ENCODE peak calls at places on chromosomes 6 and 20, in five cellular contexts. One of them, this sample, is unnamed.

GRCh38 chr20:31712564-31713311 is 9.9 kb downstream of the BCL2L1 start:
- DNase-seq in BE2C: no peak
- DNase-seq in GM03348: peak; percentile 81
- DNase-seq in stimulated activated CD4-positive, alpha-beta T cell treated with anti-CD3 and anti-CD28 coated beads, TNF-alpha, amount 100 ng/mL, for 24 hours: no peak
- DNase-seq in brain microvascular endothelial cell: peak; percentile 63
- DNase-seq in this sample: peak; percentile 95

GRCh38 chr6:74873911-74874310 is 331.9 kb downstream of the COL12A1 start:
- DNase-seq in BE2C: no peak
- DNase-seq in GM03348: peak; percentile 20
- DNase-seq in stimulated activated CD4-positive, alpha-beta T cell treated with anti-CD3 and anti-CD28 coated beads, TNF-alpha, amount 100 ng/mL, for 24 hours: no peak
- DNase-seq in brain microvascular endothelial cell: no peak
- DNase-seq in this sample: no peak

GRCh38 chr6:148455674-148456559 is 113.3 kb downstream of the SASH1 start:
- DNase-seq in BE2C: no peak
- DNase-seq in GM03348: no peak
- DNase-seq in stimulated activated CD4-positive, alpha-beta T cell treated with anti-CD3 and anti-CD28 coated beads, TNF-alpha, amount 100 ng/mL, for 24 hours: no peak
- DNase-seq in brain microvascular endothelial cell: no peak
- DNase-seq in this sample: no peak

GRCh38 chr6:100269189-100269588 is 195.5 kb downstream of the SIM1 start:
- DNase-seq in BE2C: no peak
- DNase-seq in GM03348: peak; percentile 62
- DNase-seq in stimulated activated CD4-positive, alpha-beta T cell treated with anti-CD3 and anti-CD28 coated beads, TNF-alpha, amount 100 ng/mL, for 24 hours: no peak
- DNase-seq in brain microvascular endothelial cell: peak; percentile 46
- DNase-seq in this sample: no peak

GRCh38 chr20:32017711-32018251 is 7.5 kb downstream of the CCM2L start:
- DNase-seq in BE2C: peak; percentile 30
- DNase-seq in GM03348: no peak
- DNase-seq in stimulated activated CD4-positive, alpha-beta T cell treated with anti-CD3 and anti-CD28 coated beads, TNF-alpha, amount 100 ng/mL, for 24 hours: no peak
- DNase-seq in brain microvascular endothelial cell: no peak
- DNase-seq in this sample: peak; percentile 69

GRCh38 chr6:157227202-157228166 is 95.8 kb downstream of the TMEM242 start:
- DNase-seq in BE2C: no peak
- DNase-seq in GM03348: peak; percentile 50
- DNase-seq in stimulated activated CD4-positive, alpha-beta T cell treated with anti-CD3 and anti-CD28 coated beads, TNF-alpha, amount 100 ng/mL, for 24 hours: no peak
- DNase-seq in brain microvascular endothelial cell: peak; percentile 7
- DNase-seq in this sample: no peak

GRCh38 chr20:49270177-49270576 is 7.7 kb downstream of the ZNFX1 start:
- DNase-seq in BE2C: no peak
- DNase-seq in GM03348: peak; percentile 79
- DNase-seq in stimulated activated CD4-positive, alpha-beta T cell treated with anti-CD3 and anti-CD28 coated beads, TNF-alpha, amount 100 ng/mL, for 24 hours: no peak
- DNase-seq in brain microvascular endothelial cell: no peak
- DNase-seq in this sample: no peak

GRCh38 chr20:62860924-62861691 is 514 bp downstream of the TCFL5 start:
- DNase-seq in BE2C: no peak
- DNase-seq in GM03348: peak; percentile 65
- DNase-seq in stimulated activated CD4-positive, alpha-beta T cell treated with anti-CD3 and anti-CD28 coated beads, TNF-alpha, amount 100 ng/mL, for 24 hours: no peak
- DNase-seq in brain microvascular endothelial cell: no peak
- DNase-seq in this sample: no peak

GRCh38 chr6:87172292-87172691 is 16.9 kb downstream of the ZNF292 start:
- DNase-seq in BE2C: no peak
- DNase-seq in GM03348: no peak
- DNase-seq in stimulated activated CD4-positive, alpha-beta T cell treated with anti-CD3 and anti-CD28 coated beads, TNF-alpha, amount 100 ng/mL, for 24 hours: no peak
- DNase-seq in brain microvascular endothelial cell: no peak
- DNase-seq in this sample: no peak

GRCh38 chr6:37279366-37280134 is 21.6 kb upstream of the TMEM217 start:
- DNase-seq in BE2C: no peak
- DNase-seq in GM03348: peak; percentile 66
- DNase-seq in stimulated activated CD4-positive, alpha-beta T cell treated with anti-CD3 and anti-CD28 coated beads, TNF-alpha, amount 100 ng/mL, for 24 hours: no peak
- DNase-seq in brain microvascular endothelial cell: no peak
- DNase-seq in this sample: no peak

GRCh38 chr6:19662911-19663310 is 174.3 kb upstream of the ID4 start:
- DNase-seq in BE2C: no peak
- DNase-seq in GM03348: no peak
- DNase-seq in stimulated activated CD4-positive, alpha-beta T cell treated with anti-CD3 and anti-CD28 coated beads, TNF-alpha, amount 100 ng/mL, for 24 hours: no peak
- DNase-seq in brain microvascular endothelial cell: no peak
- DNase-seq in this sample: no peak

GRCh38 chr6:95670011-95670463 is 92.7 kb downstream of the MANEA start:
- DNase-seq in BE2C: peak; percentile 5
- DNase-seq in GM03348: no peak
- DNase-seq in stimulated activated CD4-positive, alpha-beta T cell treated with anti-CD3 and anti-CD28 coated beads, TNF-alpha, amount 100 ng/mL, for 24 hours: no peak
- DNase-seq in brain microvascular endothelial cell: no peak
- DNase-seq in this sample: no peak

GRCh38 chr6:106918128-106918527 is 56.4 kb downstream of the CD24 start:
- DNase-seq in BE2C: no peak
- DNase-seq in GM03348: no peak
- DNase-seq in stimulated activated CD4-positive, alpha-beta T cell treated with anti-CD3 and anti-CD28 coated beads, TNF-alpha, amount 100 ng/mL, for 24 hours: no peak
- DNase-seq in brain microvascular endothelial cell: no peak
- DNase-seq in this sample: no peak

GRCh38 chr6:100810015-100810414 is 71.1 kb downstream of the ASCC3 start:
- DNase-seq in BE2C: no peak
- DNase-seq in GM03348: no peak
- DNase-seq in stimulated activated CD4-positive, alpha-beta T cell treated with anti-CD3 and anti-CD28 coated beads, TNF-alpha, amount 100 ng/mL, for 24 hours: no peak
- DNase-seq in brain microvascular endothelial cell: no peak
- DNase-seq in this sample: no peak

GRCh38 chr6:6287415-6287814 is 33.0 kb downstream of the F13A1 start:
- DNase-seq in BE2C: no peak
- DNase-seq in GM03348: no peak
- DNase-seq in stimulated activated CD4-positive, alpha-beta T cell treated with anti-CD3 and anti-CD28 coated beads, TNF-alpha, amount 100 ng/mL, for 24 hours: no peak
- DNase-seq in brain microvascular endothelial cell: no peak
- DNase-seq in this sample: no peak

GRCh38 chr6:41036601-41037000 is 2.4 kb downstream of the UNC5CL start:
- DNase-seq in BE2C: no peak
- DNase-seq in GM03348: no peak
- DNase-seq in stimulated activated CD4-positive, alpha-beta T cell treated with anti-CD3 and anti-CD28 coated beads, TNF-alpha, amount 100 ng/mL, for 24 hours: no peak
- DNase-seq in brain microvascular endothelial cell: no peak
- DNase-seq in this sample: no peak

GRCh38 chr6:78854501-78854900 is 12.8 kb upstream of the IRAK1BP1 start:
- DNase-seq in BE2C: no peak
- DNase-seq in GM03348: no peak
- DNase-seq in stimulated activated CD4-positive, alpha-beta T cell treated with anti-CD3 and anti-CD28 coated beads, TNF-alpha, amount 100 ng/mL, for 24 hours: no peak
- DNase-seq in brain microvascular endothelial cell: no peak
- DNase-seq in this sample: no peak

GRCh38 chr20:51265366-51265765 is 242.5 kb upstream of the KCNG1 start:
- DNase-seq in BE2C: no peak
- DNase-seq in GM03348: no peak
- DNase-seq in stimulated activated CD4-positive, alpha-beta T cell treated with anti-CD3 and anti-CD28 coated beads, TNF-alpha, amount 100 ng/mL, for 24 hours: no peak
- DNase-seq in brain microvascular endothelial cell: no peak
- DNase-seq in this sample: no peak

GRCh38 chr20:14374191-14374590 is 36.8 kb upstream of the FLRT3 start:
- DNase-seq in BE2C: no peak
- DNase-seq in GM03348: no peak
- DNase-seq in stimulated activated CD4-positive, alpha-beta T cell treated with anti-CD3 and anti-CD28 coated beads, TNF-alpha, amount 100 ng/mL, for 24 hours: no peak
- DNase-seq in brain microvascular endothelial cell: no peak
- DNase-seq in this sample: no peak

GRCh38 chr6:130775421-130776012 is 51.7 kb upstream of the SMLR1 start:
- DNase-seq in BE2C: no peak
- DNase-seq in GM03348: no peak
- DNase-seq in stimulated activated CD4-positive, alpha-beta T cell treated with anti-CD3 and anti-CD28 coated beads, TNF-alpha, amount 100 ng/mL, for 24 hours: no peak
- DNase-seq in brain microvascular endothelial cell: no peak
- DNase-seq in this sample: no peak

GRCh38 chr6:21769405-21769851 is 175.9 kb downstream of the SOX4 start:
- DNase-seq in BE2C: no peak
- DNase-seq in GM03348: peak; percentile 75
- DNase-seq in stimulated activated CD4-positive, alpha-beta T cell treated with anti-CD3 and anti-CD28 coated beads, TNF-alpha, amount 100 ng/mL, for 24 hours: no peak
- DNase-seq in brain microvascular endothelial cell: peak; percentile 92
- DNase-seq in this sample: no peak

GRCh38 chr20:38414769-38415450 is 20.2 kb downstream of the SNHG17 start:
- DNase-seq in BE2C: no peak
- DNase-seq in GM03348: no peak
- DNase-seq in stimulated activated CD4-positive, alpha-beta T cell treated with anti-CD3 and anti-CD28 coated beads, TNF-alpha, amount 100 ng/mL, for 24 hours: no peak
- DNase-seq in brain microvascular endothelial cell: no peak
- DNase-seq in this sample: no peak

GRCh38 chr20:3930265-3931206 is 41.3 kb downstream of the PANK2 start:
- DNase-seq in BE2C: no peak
- DNase-seq in GM03348: no peak
- DNase-seq in stimulated activated CD4-positive, alpha-beta T cell treated with anti-CD3 and anti-CD28 coated beads, TNF-alpha, amount 100 ng/mL, for 24 hours: no peak
- DNase-seq in brain microvascular endothelial cell: no peak
- DNase-seq in this sample: no peak

GRCh38 chr20:38145094-38146075 is 19.7 kb downstream of the TGM2 start:
- DNase-seq in BE2C: no peak
- DNase-seq in GM03348: peak; percentile 30
- DNase-seq in stimulated activated CD4-positive, alpha-beta T cell treated with anti-CD3 and anti-CD28 coated beads, TNF-alpha, amount 100 ng/mL, for 24 hours: no peak
- DNase-seq in brain microvascular endothelial cell: peak; percentile 65
- DNase-seq in this sample: peak; percentile 45

GRCh38 chr20:3875378-3875974 is 13.7 kb upstream of the PANK2 start:
- DNase-seq in BE2C: no peak
- DNase-seq in GM03348: no peak
- DNase-seq in stimulated activated CD4-positive, alpha-beta T cell treated with anti-CD3 and anti-CD28 coated beads, TNF-alpha, amount 100 ng/mL, for 24 hours: no peak
- DNase-seq in brain microvascular endothelial cell: no peak
- DNase-seq in this sample: no peak

GRCh38 chr6:142900467-142900961 is 44.5 kb downstream of the HIVEP2 start:
- DNase-seq in BE2C: no peak
- DNase-seq in GM03348: no peak
- DNase-seq in stimulated activated CD4-positive, alpha-beta T cell treated with anti-CD3 and anti-CD28 coated beads, TNF-alpha, amount 100 ng/mL, for 24 hours: no peak
- DNase-seq in brain microvascular endothelial cell: no peak
- DNase-seq in this sample: no peak

GRCh38 chr20:46179811-46180326 is 61.8 kb downstream of the CD40 start:
- DNase-seq in BE2C: peak; percentile 49
- DNase-seq in GM03348: no peak
- DNase-seq in stimulated activated CD4-positive, alpha-beta T cell treated with anti-CD3 and anti-CD28 coated beads, TNF-alpha, amount 100 ng/mL, for 24 hours: no peak
- DNase-seq in brain microvascular endothelial cell: no peak
- DNase-seq in this sample: no peak

GRCh38 chr6:449486-450419 is 58.2 kb downstream of the IRF4 start:
- DNase-seq in BE2C: no peak
- DNase-seq in GM03348: no peak
- DNase-seq in stimulated activated CD4-positive, alpha-beta T cell treated with anti-CD3 and anti-CD28 coated beads, TNF-alpha, amount 100 ng/mL, for 24 hours: no peak
- DNase-seq in brain microvascular endothelial cell: no peak
- DNase-seq in this sample: no peak

GRCh38 chr6:162177733-162178132 is 549.8 kb downstream of the PRKN start:
- DNase-seq in BE2C: peak; percentile 43
- DNase-seq in GM03348: peak; percentile 18
- DNase-seq in stimulated activated CD4-positive, alpha-beta T cell treated with anti-CD3 and anti-CD28 coated beads, TNF-alpha, amount 100 ng/mL, for 24 hours: no peak
- DNase-seq in brain microvascular endothelial cell: peak; percentile 33
- DNase-seq in this sample: no peak

This sample was measured in HepG2.